ENCODE peak calls at places on chromosomes 2 and 18, in eight cellular contexts. One of them, this sample, is unnamed.

GRCh38 chr2:46956981-46957531 is 41.5 kb upstream of the MCFD2 start:
- DNase-seq in iPS DF 6.9: no peak
- DNase-seq in aorta: no peak
- DNase-seq in fibroblast of lung: no peak
- DNase-seq in neural progenitor cell: no peak
- DNase-seq in thyroid gland: peak; percentile 97
- DNase-seq in naive thymus-derived CD4-positive, alpha-beta T cell: no peak
- DNase-seq in small intestine: no peak
- DNase-seq in this sample: no peak

GRCh38 chr2:86015006-86015405 is 90.7 kb downstream of the POLR1A start:
- DNase-seq in fibroblast of lung: no peak
- DNase-seq in neural progenitor cell: no peak
- DNase-seq in aorta: no peak
- DNase-seq in iPS DF 6.9: no peak
- DNase-seq in naive thymus-derived CD4-positive, alpha-beta T cell: no peak
- DNase-seq in small intestine: no peak
- DNase-seq in thyroid gland: no peak
- DNase-seq in this sample: no peak

GRCh38 chr2:146321175-146321574 is 1523.7 kb upstream of the ACVR2A start:
- DNase-seq in naive thymus-derived CD4-positive, alpha-beta T cell: no peak
- DNase-seq in thyroid gland: no peak
- DNase-seq in neural progenitor cell: peak; percentile 26
- DNase-seq in aorta: no peak
- DNase-seq in fibroblast of lung: peak; percentile 42
- DNase-seq in iPS DF 6.9: no peak
- DNase-seq in small intestine: no peak
- DNase-seq in this sample: no peak

GRCh38 chr2:199463000-199463692 is 5.4 kb upstream of the SATB2 start:
- DNase-seq in neural progenitor cell: peak; percentile 92
- DNase-seq in fibroblast of lung: peak; percentile 53
- DNase-seq in aorta: peak; percentile 94
- DNase-seq in small intestine: peak; percentile 67
- DNase-seq in iPS DF 6.9: no peak
- DNase-seq in thyroid gland: peak; percentile 60
- DNase-seq in naive thymus-derived CD4-positive, alpha-beta T cell: no peak
- DNase-seq in this sample: peak; percentile 42

GRCh38 chr2:231660860-231661259 is 47.5 kb upstream of the PTMA start:
- DNase-seq in aorta: no peak
- DNase-seq in thyroid gland: no peak
- DNase-seq in neural progenitor cell: no peak
- DNase-seq in naive thymus-derived CD4-positive, alpha-beta T cell: no peak
- DNase-seq in fibroblast of lung: no peak
- DNase-seq in small intestine: no peak
- DNase-seq in iPS DF 6.9: no peak
- DNase-seq in this sample: no peak

GRCh38 chr2:25936889-25937545 is 45.3 kb downstream of the KIF3C start:
- DNase-seq in iPS DF 6.9: no peak
- DNase-seq in small intestine: no peak
- DNase-seq in naive thymus-derived CD4-positive, alpha-beta T cell: no peak
- DNase-seq in thyroid gland: no peak
- DNase-seq in neural progenitor cell: no peak
- DNase-seq in aorta: no peak
- DNase-seq in fibroblast of lung: peak; percentile 35
- DNase-seq in this sample: no peak

GRCh38 chr2:163345795-163346573 is 389.8 kb downstream of the FIGN start:
- DNase-seq in thyroid gland: no peak
- DNase-seq in naive thymus-derived CD4-positive, alpha-beta T cell: no peak
- DNase-seq in neural progenitor cell: peak; percentile 76
- DNase-seq in iPS DF 6.9: no peak
- DNase-seq in aorta: no peak
- DNase-seq in fibroblast of lung: peak; percentile 66
- DNase-seq in small intestine: peak; percentile 70
- DNase-seq in this sample: no peak

GRCh38 chr2:41736586-41736985 is 311.2 kb upstream of the PKDCC start:
- DNase-seq in fibroblast of lung: no peak
- DNase-seq in aorta: no peak
- DNase-seq in neural progenitor cell: no peak
- DNase-seq in small intestine: no peak
- DNase-seq in naive thymus-derived CD4-positive, alpha-beta T cell: no peak
- DNase-seq in iPS DF 6.9: no peak
- DNase-seq in thyroid gland: peak; percentile 78
- DNase-seq in this sample: no peak

GRCh38 chr2:42359894-42360483 is 1.0 kb downstream of the COX7A2L start:
- DNase-seq in neural progenitor cell: no peak
- DNase-seq in iPS DF 6.9: no peak
- DNase-seq in fibroblast of lung: peak; percentile 59
- DNase-seq in thyroid gland: no peak
- DNase-seq in naive thymus-derived CD4-positive, alpha-beta T cell: no peak
- DNase-seq in aorta: no peak
- DNase-seq in small intestine: peak; percentile 29
- DNase-seq in this sample: no peak

DNA sequence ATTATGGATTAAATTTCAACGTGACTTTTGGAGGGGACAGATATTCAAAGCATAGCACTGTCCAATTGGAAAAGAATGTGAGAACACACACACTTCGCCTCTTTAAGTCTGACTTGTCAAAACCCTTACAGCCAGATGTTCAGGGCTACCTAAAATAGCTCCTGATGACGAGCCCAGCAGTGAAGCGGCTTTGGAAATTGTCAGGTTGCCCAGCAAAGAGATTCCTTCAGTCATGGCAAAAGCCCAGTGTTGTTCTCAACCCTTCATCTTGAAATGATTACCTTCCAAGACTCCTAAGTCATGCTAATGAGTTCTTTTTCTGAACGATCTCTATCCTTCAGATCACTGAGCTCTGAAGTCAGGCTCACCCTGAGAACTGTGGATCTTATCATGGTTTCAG is 436.6 kb downstream of the LRATD1 start:
- DNase-seq in iPS DF 6.9: no peak
- DNase-seq in small intestine: no peak
- DNase-seq in aorta: no peak
- DNase-seq in neural progenitor cell: peak; percentile 54
- DNase-seq in naive thymus-derived CD4-positive, alpha-beta T cell: no peak
- DNase-seq in thyroid gland: no peak
- DNase-seq in fibroblast of lung: peak; percentile 21
- DNase-seq in this sample: no peak
- H3K9me3 ChIP-seq in iPS DF 6.9: no peaks in the 10 kb centered on the region
- H3K9me3 ChIP-seq in small intestine: no peaks in the 10 kb centered on the region
- H3K9me3 ChIP-seq in aorta: no peaks in the 10 kb centered on the region
- H3K9me3 ChIP-seq in neural progenitor cell: no peaks in the 10 kb centered on the region
- H3K9me3 ChIP-seq in naive thymus-derived CD4-positive, alpha-beta T cell: no peaks in the 10 kb centered on the region
- H3K9me3 ChIP-seq in thyroid gland: no peaks in the 10 kb centered on the region
- H3K9me3 ChIP-seq in fibroblast of lung: no peaks in the 10 kb centered on the region
- H3K9me3 ChIP-seq in this sample: no peaks in the 10 kb centered on the region

GRCh38 chr18:78085241-78086185 is 835.9 kb downstream of the GALR1 start:
- DNase-seq in small intestine: no peak
- DNase-seq in thyroid gland: no peak
- DNase-seq in aorta: no peak
- DNase-seq in neural progenitor cell: no peak
- DNase-seq in iPS DF 6.9: no peak
- DNase-seq in naive thymus-derived CD4-positive, alpha-beta T cell: no peak
- DNase-seq in fibroblast of lung: no peak
- DNase-seq in this sample: no peak
- H3K9me3 ChIP-seq in small intestine: no peaks in the 10 kb centered on the region
- H3K9me3 ChIP-seq in thyroid gland: no peaks in the 10 kb centered on the region
- H3K9me3 ChIP-seq in aorta: peaks cover 2% of the 10 kb centered on the region
- H3K9me3 ChIP-seq in neural progenitor cell: no peaks in the 10 kb centered on the region
- H3K9me3 ChIP-seq in iPS DF 6.9: no peaks in the 10 kb centered on the region
- H3K9me3 ChIP-seq in naive thymus-derived CD4-positive, alpha-beta T cell: no peaks in the 10 kb centered on the region
- H3K9me3 ChIP-seq in fibroblast of lung: no peaks in the 10 kb centered on the region
- H3K9me3 ChIP-seq in this sample: no peaks in the 10 kb centered on the region

DNA sequence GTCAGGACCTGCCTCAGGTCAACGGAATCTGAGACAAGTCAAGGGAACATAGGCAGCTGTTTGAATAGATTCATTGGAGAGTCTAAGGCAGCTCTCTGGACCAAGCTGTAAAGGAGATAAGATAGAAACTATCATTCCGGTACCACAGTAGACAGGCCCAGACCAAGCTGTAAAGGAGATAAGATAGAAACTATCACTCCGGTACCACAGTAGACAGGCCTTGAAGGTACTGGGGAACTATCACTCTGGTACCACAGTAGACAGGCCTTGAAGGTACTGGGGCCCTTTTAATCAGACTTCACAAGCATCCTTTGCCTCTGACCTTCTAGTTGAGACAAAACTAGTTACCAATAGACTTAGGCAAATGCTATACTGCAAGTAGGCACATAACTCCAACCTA is 346.1 kb downstream of the DCDC2C start:
- DNase-seq in small intestine: no peak
- DNase-seq in fibroblast of lung: no peak
- DNase-seq in neural progenitor cell: no peak
- DNase-seq in iPS DF 6.9: no peak
- DNase-seq in naive thymus-derived CD4-positive, alpha-beta T cell: no peak
- DNase-seq in thyroid gland: no peak
- DNase-seq in aorta: no peak
- DNase-seq in this sample: no peak
- H3K9me3 ChIP-seq in small intestine: peaks cover 2% of the 10 kb centered on the region
- H3K9me3 ChIP-seq in fibroblast of lung: no peaks in the 10 kb centered on the region
- H3K9me3 ChIP-seq in neural progenitor cell: no peaks in the 10 kb centered on the region
- H3K9me3 ChIP-seq in iPS DF 6.9: no peaks in the 10 kb centered on the region
- H3K9me3 ChIP-seq in naive thymus-derived CD4-positive, alpha-beta T cell: no peaks in the 10 kb centered on the region
- H3K9me3 ChIP-seq in thyroid gland: no peaks in the 10 kb centered on the region
- H3K9me3 ChIP-seq in aorta: no peaks in the 10 kb centered on the region
- H3K9me3 ChIP-seq in this sample: no peaks in the 10 kb centered on the region

GRCh38 chr2:16334366-16334765 is 331.3 kb downstream of the CYRIA start:
- DNase-seq in iPS DF 6.9: no peak
- DNase-seq in neural progenitor cell: no peak
- DNase-seq in fibroblast of lung: no peak
- DNase-seq in aorta: no peak
- DNase-seq in thyroid gland: no peak
- DNase-seq in small intestine: no peak
- DNase-seq in naive thymus-derived CD4-positive, alpha-beta T cell: no peak
- DNase-seq in this sample: no peak

GRCh38 chr2:16334886-16335605 is 330.6 kb downstream of the CYRIA start:
- DNase-seq in fibroblast of lung: no peak
- DNase-seq in neural progenitor cell: no peak
- DNase-seq in iPS DF 6.9: no peak
- DNase-seq in thyroid gland: no peak
- DNase-seq in naive thymus-derived CD4-positive, alpha-beta T cell: no peak
- DNase-seq in small intestine: no peak
- DNase-seq in aorta: no peak
- DNase-seq in this sample: no peak

GRCh38 chr2:16330571-16331351 is 334.9 kb downstream of the CYRIA start:
- DNase-seq in iPS DF 6.9: peak; percentile 43
- DNase-seq in neural progenitor cell: peak; percentile 85
- DNase-seq in naive thymus-derived CD4-positive, alpha-beta T cell: no peak
- DNase-seq in aorta: no peak
- DNase-seq in thyroid gland: no peak
- DNase-seq in small intestine: no peak
- DNase-seq in fibroblast of lung: no peak
- DNase-seq in this sample: no peak

GRCh38 chr2:16331761-16332160 is 333.9 kb downstream of the CYRIA start:
- DNase-seq in neural progenitor cell: no peak
- DNase-seq in thyroid gland: no peak
- DNase-seq in iPS DF 6.9: no peak
- DNase-seq in small intestine: no peak
- DNase-seq in aorta: no peak
- DNase-seq in naive thymus-derived CD4-positive, alpha-beta T cell: no peak
- DNase-seq in fibroblast of lung: no peak
- DNase-seq in this sample: no peak

GRCh38 chr2:16332681-16333519 is 332.7 kb downstream of the CYRIA start:
- DNase-seq in thyroid gland: no peak
- DNase-seq in naive thymus-derived CD4-positive, alpha-beta T cell: no peak
- DNase-seq in small intestine: no peak
- DNase-seq in fibroblast of lung: no peak
- DNase-seq in iPS DF 6.9: no peak
- DNase-seq in neural progenitor cell: no peak
- DNase-seq in aorta: no peak
- DNase-seq in this sample: no peak
- H3K9me3 ChIP-seq in thyroid gland: no peaks in the 10 kb centered on the region
- H3K9me3 ChIP-seq in naive thymus-derived CD4-positive, alpha-beta T cell: no peaks in the 10 kb centered on the region
- H3K9me3 ChIP-seq in small intestine: no peaks in the 10 kb centered on the region
- H3K9me3 ChIP-seq in fibroblast of lung: no peaks in the 10 kb centered on the region
- H3K9me3 ChIP-seq in iPS DF 6.9: no peaks in the 10 kb centered on the region
- H3K9me3 ChIP-seq in neural progenitor cell: no peaks in the 10 kb centered on the region
- H3K9me3 ChIP-seq in aorta: no peaks in the 10 kb centered on the region
- H3K9me3 ChIP-seq in this sample: no peaks in the 10 kb centered on the region

DNA sequence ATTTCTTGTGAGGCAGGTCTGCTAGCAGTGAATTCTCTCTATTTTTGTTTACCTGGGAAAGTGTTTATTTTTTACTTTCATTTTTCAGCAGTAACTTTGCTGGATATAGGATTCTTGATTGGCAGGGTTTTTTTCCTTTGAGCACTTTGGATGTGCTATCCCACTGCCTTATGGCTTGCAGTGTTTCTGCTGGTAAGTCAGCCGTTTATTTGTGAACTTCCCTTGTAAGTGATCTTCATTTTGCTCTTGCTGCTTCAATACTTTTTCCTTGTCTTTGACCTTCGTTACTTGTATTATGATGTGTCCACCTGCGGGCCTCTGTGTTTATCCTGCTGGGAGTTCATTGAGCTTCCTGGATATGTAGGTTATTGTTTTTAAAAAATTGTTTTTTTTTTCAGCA is 54.7 kb downstream of the SLC66A2 start:
- DNase-seq in neural progenitor cell: no peak
- DNase-seq in naive thymus-derived CD4-positive, alpha-beta T cell: no peak
- DNase-seq in thyroid gland: no peak
- DNase-seq in aorta: no peak
- DNase-seq in small intestine: no peak
- DNase-seq in fibroblast of lung: no peak
- DNase-seq in iPS DF 6.9: no peak
- DNase-seq in this sample: no peak
- H3K9me3 ChIP-seq in neural progenitor cell: peaks cover 16% of the 10 kb centered on the region
- H3K9me3 ChIP-seq in naive thymus-derived CD4-positive, alpha-beta T cell: no peaks in the 10 kb centered on the region
- H3K9me3 ChIP-seq in thyroid gland: no peaks in the 10 kb centered on the region
- H3K9me3 ChIP-seq in aorta: peaks cover 3% of the 10 kb centered on the region
- H3K9me3 ChIP-seq in small intestine: peaks cover 6% of the 10 kb centered on the region
- H3K9me3 ChIP-seq in fibroblast of lung: peaks cover 3% of the 10 kb centered on the region
- H3K9me3 ChIP-seq in iPS DF 6.9: peaks cover 8% of the 10 kb centered on the region
- H3K9me3 ChIP-seq in this sample: peaks cover 17% of the 10 kb centered on the region